ENCODE peak calls at places on chromosomes 6 and 20, in nine cellular contexts. G is body of pancreas; K is pancreas; Z is thoracic aorta; H is stomach; T is CD8-positive, alpha-beta T cell; Y is HCT116; C is heart left ventricle; I is psoas muscle. X is an unnamed sample. For H3K4me1, the result is how much of the 10 kb centered on the place peaks cover.

GRCh38 chr6:11432713-11433450 is 104.7 kb upstream of the TMEM170B start:
- DNase-seq in G (no peak), K (no peak), Z (no peak), H (no peak), T (no peak), Y (no peak), C (no peak), I (no peak), X (no peak)

GRCh38 chr6:16322666-16323312 is 84.4 kb downstream of the GMPR start:
- DNase-seq in G (peak), K (peak), Z (peak), H (peak), T (peak), Y (no peak), C (no peak), I (peak), X (peak)

GRCh38 chr20:22555791-22556564 is 28.4 kb downstream of the FOXA2 start:
- DNase-seq in G (no peak), K (no peak), Z (no peak), H (no peak), T (no peak), Y (no peak), C (no peak), I (no peak), X (no peak)

GRCh38 chr6:148629197-148629909 is 117.5 kb upstream of the UST start:
- DNase-seq in G (no peak), K (no peak), Z (no peak), H (no peak), T (no peak), Y (no peak), C (no peak), I (no peak), X (no peak)

GRCh38 chr6:41647061-41647511 is 8.8 kb downstream of the MDFI start:
- DNase-seq in G (no peak), K (no peak), Z (no peak), H (no peak), T (no peak), Y (no peak), C (no peak), I (no peak), X (no peak)

GRCh38 chr6:1623769-1624070 is 14.0 kb downstream of the FOXC1 start:
- DNase-seq in G (no peak), K (no peak), Z (no peak), H (peak), T (no peak), Y (no peak), C (no peak), I (no peak), X (no peak)

GRCh38 chr20:53565254-53565653 is 28.4 kb downstream of the ZNF217 start:
- DNase-seq in G (no peak), K (no peak), Z (no peak), H (peak), T (no peak), Y (no peak), C (no peak), I (no peak), X (no peak)

GRCh38 chr6:14126250-14126649 is 8.7 kb downstream of the CD83 start:
- DNase-seq in G (no peak), K (no peak), Z (no peak), H (no peak), T (no peak), Y (no peak), C (no peak), I (no peak), X (no peak)

GRCh38 chr20:47781631-47782030 is 3.6 kb downstream of the SULF2 start:
- DNase-seq in G (no peak), K (no peak), Z (no peak), H (no peak), T (no peak), Y (no peak), C (no peak), I (no peak), X (no peak)

GRCh38 chr20:23602699-23603098 is 3.0 kb downstream of the CST9 start:
- DNase-seq in G (no peak), K (no peak), Z (no peak), H (no peak), T (no peak), Y (no peak), C (no peak), I (no peak), X (no peak)

GRCh38 chr20:33407251-33407650 is 5.9 kb upstream of the CDK5RAP1 start:
- DNase-seq in G (no peak), K (no peak), Z (no peak), H (no peak), T (no peak), Y (no peak), C (no peak), I (no peak), X (no peak)

DNA sequence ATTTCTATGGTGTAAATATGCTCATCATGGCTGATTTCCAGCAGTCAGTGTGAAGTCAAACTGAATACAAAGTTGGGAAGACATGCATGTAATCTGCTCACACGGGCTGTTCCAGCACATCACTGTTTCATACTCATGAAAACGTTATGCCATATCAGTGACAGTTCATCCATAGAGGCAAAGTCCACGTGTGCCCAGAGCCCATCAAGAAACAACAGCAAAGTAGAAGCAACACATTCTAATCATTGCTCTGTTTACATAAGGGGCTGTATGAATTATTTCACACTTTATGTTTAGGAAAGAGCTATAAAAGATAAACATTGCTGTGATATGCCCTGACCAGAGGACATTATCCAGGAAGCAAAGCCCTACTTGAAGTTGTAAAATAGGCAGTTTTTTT is 157.0 kb upstream of the ENPP5 start:
- DNase-seq in G (no peak), K (no peak), Z (no peak), H (no peak), T (no peak), Y (no peak), C (no peak), I (no peak), X (peak)
- H3K4me1 ChIP-seq in G (under half), K (under half), Z (under half), H (under half), T (under half), Y (under half), C (under half), I (under half), X (under half)

GRCh38 chr6:44332585-44332984 is 9.9 kb upstream of the SPATS1 start:
- DNase-seq in G (no peak), K (no peak), Z (no peak), H (no peak), T (no peak), Y (no peak), C (no peak), I (no peak), X (no peak)
- H3K4me3 ChIP-seq in G (no peak), K (no peak), Z (no peak), H (no peak), T (no peak), Y (no peak), C (no peak), I (no peak), X (no peak)

DNA sequence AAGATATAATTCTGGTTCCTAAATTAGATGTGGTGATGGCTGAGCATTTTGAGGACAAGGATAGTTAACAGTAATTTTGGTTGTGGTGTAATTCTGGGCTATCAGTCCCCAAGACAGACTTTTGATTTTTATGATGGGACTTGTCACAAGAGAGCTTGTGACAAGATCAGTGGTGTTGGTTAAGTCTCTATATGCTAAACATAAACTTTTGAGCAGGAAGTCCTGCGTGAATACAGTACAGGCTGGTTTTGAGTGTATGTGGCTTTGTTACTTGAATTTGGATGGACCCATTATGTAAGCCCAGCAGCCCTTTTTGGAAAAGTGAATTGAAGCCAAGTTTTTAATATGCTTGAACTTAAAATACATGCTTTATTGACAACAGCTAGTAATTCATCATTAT is 38.9 kb downstream of the HECA start:
- DNase-seq in G (no peak), K (no peak), Z (no peak), H (no peak), T (no peak), Y (no peak), C (no peak), I (no peak), X (no peak)
- H3K4me1 ChIP-seq in G (under half), K (under half), Z (under half), H (under half), T (half or more), Y (under half), C (under half), I (under half), X (under half)

GRCh38 chr6:53483423-53484353 is 61.2 kb downstream of the GCLC start:
- DNase-seq in G (peak), K (no peak), Z (no peak), H (no peak), T (no peak), Y (no peak), C (peak), I (peak), X (no peak)
- H3K4me3 ChIP-seq in G (no peak), K (no peak), Z (no peak), H (no peak), T (no peak), Y (no peak), C (no peak), I (peak), X (no peak)

DNA sequence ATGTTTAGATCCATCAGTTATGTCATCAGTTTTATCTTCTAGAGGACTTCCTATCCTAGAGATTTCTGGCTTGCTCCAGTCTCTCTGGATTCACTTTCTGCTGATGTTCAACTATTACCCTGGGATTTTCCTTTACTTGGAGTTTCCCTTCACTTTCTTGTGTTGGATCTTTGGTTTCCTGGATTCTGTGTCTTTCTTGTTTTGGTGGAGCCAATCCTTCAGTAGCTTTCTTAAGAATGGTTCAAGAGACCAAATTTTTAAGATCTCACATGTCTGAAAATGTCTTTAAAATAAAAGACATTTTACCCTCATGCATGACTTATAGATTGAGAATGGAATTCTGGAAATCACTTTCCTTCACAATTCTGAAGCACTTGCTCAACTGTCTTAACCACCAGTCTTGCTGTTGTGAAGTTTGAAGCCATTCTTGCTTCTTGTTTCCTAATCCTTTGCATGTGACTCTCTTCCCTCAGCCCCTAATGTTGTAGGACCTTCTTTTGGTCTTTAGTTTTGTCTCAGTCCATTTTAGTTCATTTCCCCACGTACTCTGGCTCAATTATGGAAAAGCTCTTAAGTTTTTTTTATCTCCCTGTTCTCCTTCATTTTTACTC is 87.9 kb downstream of the ARID1B start:
- DNase-seq in G (no peak), K (no peak), Z (no peak), H (no peak), T (no peak), Y (no peak), C (no peak), I (no peak), X (no peak)
- H3K4me1 ChIP-seq in G (under half), K (under half), Z (under half), H (half or more), T (under half), Y (under half), C (under half), I (half or more), X (under half)

DNA sequence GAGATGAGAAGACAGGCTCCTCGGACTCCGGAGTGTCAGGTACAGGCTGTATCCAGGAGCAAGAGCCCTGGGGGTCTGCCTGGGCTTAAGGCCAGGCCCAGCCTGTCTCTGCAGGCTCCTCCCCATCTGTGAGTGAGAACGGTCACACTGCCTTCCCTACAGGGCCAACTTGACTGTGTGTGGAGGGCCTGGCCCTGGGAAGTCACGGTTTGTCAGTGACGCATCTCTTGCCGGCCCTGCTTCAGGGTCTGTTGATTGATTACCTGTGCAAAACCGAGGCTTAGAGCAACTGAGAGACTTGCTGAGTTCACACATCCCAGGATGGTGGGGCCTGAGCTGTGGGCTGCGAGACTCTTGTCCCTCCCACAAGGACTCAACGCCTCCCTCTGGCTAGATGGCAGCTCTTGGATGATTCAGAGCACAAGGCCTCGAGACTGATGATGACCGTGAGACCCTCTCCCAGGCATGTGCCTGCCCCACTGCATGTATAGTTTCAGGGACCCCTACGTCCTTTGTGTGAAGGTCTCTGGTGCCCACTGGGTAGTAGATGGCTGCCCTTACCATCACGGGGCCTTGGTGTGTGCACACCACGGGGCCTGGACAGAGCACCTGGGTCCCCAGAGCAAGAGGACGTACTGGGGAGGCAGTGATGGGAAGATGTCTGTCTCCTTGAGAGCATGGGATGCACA is 6.0 kb downstream of the RBM38 start:
- DNase-seq in G (no peak), K (no peak), Z (no peak), H (no peak), T (no peak), Y (no peak), C (peak), I (peak), X (peak)
- H3K4me3 ChIP-seq in G (no peak), K (no peak), Z (no peak), H (no peak), T (peak), Y (no peak), C (no peak), I (peak), X (no peak)

GRCh38 chr6:31825553-31825952 is 2.0 kb upstream of the HSPA1B start:
- DNase-seq in G (no peak), K (no peak), Z (no peak), H (no peak), T (no peak), Y (no peak), C (no peak), I (no peak), X (no peak)

GRCh38 chr6:31820051-31820389 is 4.7 kb downstream of the HSPA1A start:
- DNase-seq in G (no peak), K (no peak), Z (no peak), H (no peak), T (no peak), Y (no peak), C (no peak), I (no peak), X (no peak)

GRCh38 chr6:31826793-31827285 is 699 bp upstream of the HSPA1B start:
- DNase-seq in G (peak), K (peak), Z (peak), H (peak), T (no peak), Y (no peak), C (peak), I (peak), X (peak)

GRCh38 chr6:31821301-31822037 is 6.1 kb upstream of the HSPA1B start:
- DNase-seq in G (peak), K (peak), Z (no peak), H (peak), T (peak), Y (no peak), C (peak), I (peak), X (peak)

GRCh38 chr6:31822038-31822821 is 5.3 kb upstream of the HSPA1B start:
- DNase-seq in G (peak), K (peak), Z (peak), H (peak), T (peak), Y (no peak), C (peak), I (peak), X (peak)
- H3K4me1 ChIP-seq in G (half or more), K (half or more), Z (under half), H (half or more), T (under half), Y (half or more), C (under half), I (under half), X (half or more)

GRCh38 chr20:41619360-41620115 is 1.4 kb upstream of the CHD6 start:
- DNase-seq in G (no peak), K (no peak), Z (no peak), H (no peak), T (no peak), Y (no peak), C (no peak), I (no peak), X (no peak)
- H3K4me3 ChIP-seq in G (no peak), K (peak), Z (peak), H (peak), T (no peak), Y (no peak), C (peak), I (peak), X (no peak)